ENCODE peak calls at places on chromosomes 11 and 22, in four cellular contexts. S is K562, H is HepG2, L is GM12878. E is an unnamed sample.

GRCh38 chr22:50702821-50703725 is 30.4 kb downstream of the SHANK3 start:
- DNase-seq in L (no peak), S (no peak), H (no peak), E (no peak)

GRCh38 chr11:80330302-80330701 is 889.5 kb upstream of the TENM4 start:
- DNase-seq in L (no peak), H (no peak), S (no peak), E (no peak)

GRCh38 chr22:19571207-19571795 is 47.1 kb upstream of the CLDN5 start:
- DNase-seq in H (no peak), L (no peak), S (no peak), E (no peak)

GRCh38 chr22:32661737-32662586 is 139.5 kb upstream of the TIMP3 start:
- DNase-seq in L (no peak), S (no peak), H (no peak), E (no peak)

GRCh38 chr11:135027461-135027860 is 615.4 kb upstream of the B3GAT1 start:
- DNase-seq in S (peak), H (peak), L (no peak), E (peak)

GRCh38 chr11:3942956-3943497 is 87.6 kb downstream of the STIM1 start:
- DNase-seq in S (no peak), H (peak), L (no peak), E (no peak)

GRCh38 chr11:60195923-60196368 is 13.1 kb upstream of the MS4A6A start:
- DNase-seq in L (peak), H (no peak), S (peak), E (no peak)

GRCh38 chr22:22386602-22387385 is 121.7 kb downstream of the ZNF280B start:
- DNase-seq in S (no peak), H (peak), L (no peak), E (no peak)

GRCh38 chr11:75802913-75803820 is 11.8 kb upstream of the UVRAG start:
- DNase-seq in S (peak), H (peak), L (no peak), E (peak)

GRCh38 chr22:37018815-37019308 is 385 bp downstream of the TST start:
- DNase-seq in L (no peak), S (peak), H (peak), E (peak)

GRCh38 chr11:96339704-96340554 is 3.1 kb downstream of the MAML2 start:
- DNase-seq in H (no peak), L (no peak), S (peak), E (no peak)

GRCh38 chr11:67282155-67282875 is 6.8 kb upstream of the ANKRD13D start:
- DNase-seq in S (no peak), H (no peak), L (no peak), E (no peak)

GRCh38 chr11:17972987-17973386 is 39.9 kb downstream of the SERGEF start:
- DNase-seq in S (peak), L (no peak), H (peak), E (peak)

GRCh38 chr11:71502871-71503435 is 24.1 kb upstream of the KRTAP5-7 start:
- DNase-seq in S (no peak), L (no peak), H (no peak), E (no peak)

GRCh38 chr11:126102436-126102894 is 39.8 kb upstream of the CDON start:
- DNase-seq in L (peak), S (peak), H (peak), E (no peak)

GRCh38 chr11:61176446-61176845 is 15.2 kb upstream of the VPS37C start:
- DNase-seq in H (no peak), S (no peak), L (no peak), E (no peak)

GRCh38 chr22:24190159-24190540 is 8.9 kb downstream of the SUSD2 start:
- DNase-seq in L (no peak), H (no peak), S (no peak), E (no peak)

GRCh38 chr22:19086944-19087343 is 35.3 kb downstream of the DGCR2 start:
- DNase-seq in L (no peak), S (peak), H (no peak), E (no peak)

GRCh38 chr22:43240614-43241013 is 53.7 kb upstream of the TTLL12 start:
- DNase-seq in S (no peak), H (no peak), L (no peak), E (no peak)

GRCh38 chr11:27839226-27839913 is 139.1 kb upstream of the BDNF start:
- DNase-seq in S (no peak), L (no peak), H (peak), E (no peak)

GRCh38 chr22:40637181-40638150 is 947 bp upstream of the MRTFA start:
- DNase-seq in L (no peak), H (no peak), S (peak), E (peak)

GRCh38 chr11:110198031-110198729 is 98.2 kb downstream of the RDX start:
- DNase-seq in L (no peak), S (no peak), H (no peak), E (no peak)

GRCh38 chr11:74398244-74399159 is at the start of gene PGM2L1:
- DNase-seq in L (peak), S (peak), H (peak), E (peak)
- TF ChIP-seq SP1 in L (peak), S (peak), H (no peak), E (no peak)

GRCh38 chr11:34243620-34244493 is 114.0 kb downstream of the ABTB2 start:
- DNase-seq in S (peak), H (no peak), L (peak), E (no peak)
- TF ChIP-seq FOXK2 in S (no peak), H (no peak), L (no peak), E (no peak)

GRCh38 chr22:17313591-17313990 is 55.7 kb upstream of the CECR2 start:
- DNase-seq in L (no peak), S (no peak), H (no peak), E (no peak)
- TF ChIP-seq SP1 in L (no peak), S (no peak), H (no peak), E (no peak)

GRCh38 chr22:44623771-44624510 is 78.1 kb upstream of the PRR5 start:
- DNase-seq in S (peak), H (no peak), L (no peak), E (peak)
- TF ChIP-seq FOXK2 in S (no peak), H (no peak), L (no peak), E (no peak)

GRCh38 chr11:118789501-118790356 is 1.2 kb downstream of the DDX6 start:
- DNase-seq in S (peak), H (no peak), L (peak), E (no peak)
- TF ChIP-seq SP1 in S (peak), H (no peak), L (no peak), E (no peak)

GRCh38 chr11:2304156-2305139 is 2.6 kb downstream of the TSPAN32 start:
- DNase-seq in H (no peak), L (no peak), S (no peak), E (no peak)
- TF ChIP-seq FOXK2 in H (no peak), L (no peak), S (no peak), E (no peak)

GRCh38 chr11:64518928-64519327 is 72.1 kb upstream of the SLC22A12 start:
- DNase-seq in L (no peak), S (no peak), H (no peak), E (no peak)

GRCh38 chr11:64520013-64520412 is 71.0 kb upstream of the SLC22A12 start:
- DNase-seq in L (no peak), H (no peak), S (no peak), E (no peak)

GRCh38 chr11:64514596-64514995 is 76.4 kb upstream of the SLC22A12 start:
- DNase-seq in S (no peak), L (no peak), H (no peak), E (no peak)

GRCh38 chr11:64519541-64519940 is 71.5 kb upstream of the SLC22A12 start:
- DNase-seq in H (no peak), L (no peak), S (no peak), E (no peak)

DNA sequence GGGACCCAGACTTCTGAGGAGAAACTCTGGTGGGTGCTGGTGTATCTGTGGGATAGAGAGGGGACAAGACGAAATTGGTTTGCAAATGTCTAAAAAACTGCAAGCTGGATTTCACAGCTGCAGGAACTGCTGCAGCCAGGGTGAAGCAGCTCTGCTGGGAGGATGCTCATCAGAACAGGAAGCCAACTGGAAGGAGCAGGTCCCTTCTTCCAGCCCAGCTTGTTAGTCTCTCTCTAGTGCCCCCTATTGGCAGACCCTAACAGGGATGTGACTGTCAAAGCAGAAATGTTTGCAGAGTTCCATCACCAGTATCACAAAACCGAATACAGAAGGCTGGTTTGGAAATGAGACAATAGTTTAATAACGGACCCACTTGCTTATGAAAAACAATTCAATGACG is 74.8 kb upstream of the SLC22A12 start:
- DNase-seq in S (peak), H (no peak), L (no peak), E (no peak)
- TF ChIP-seq SP1 in S (no peak), H (no peak), L (no peak), E (no peak)

GRCh38 chr11:113195728-113196127 is 118.7 kb upstream of the TTC12 start:
- DNase-seq in H (peak), L (no peak), S (no peak), E (no peak)

GRCh38 chr11:113193894-113194293 is 120.5 kb upstream of the TTC12 start:
- DNase-seq in S (no peak), L (peak), H (no peak), E (no peak)

GRCh38 chr11:113189909-113190667 is 124.3 kb upstream of the TTC12 start:
- DNase-seq in L (no peak), S (peak), H (no peak), E (no peak)

GRCh38 chr11:113192121-113192925 is 122.1 kb upstream of the TTC12 start:
- DNase-seq in H (no peak), S (no peak), L (no peak), E (peak)

GRCh38 chr11:113193077-113193476 is 121.3 kb upstream of the TTC12 start:
- DNase-seq in S (no peak), L (no peak), H (no peak), E (no peak)
- TF ChIP-seq FOXK2 in S (no peak), L (no peak), H (no peak), E (no peak)

E was measured in HEK293T.